ENCODE peak calls at places on chromosomes 5 and 9, in seven cellular contexts. I is neural progenitor cell; V is heart right ventricle; S is CD8-positive, alpha-beta memory T cell; D is endodermal cell; G is bronchial epithelial cell; T is astrocyte of the cerebellum. F is an unnamed sample.

GRCh38 chr9:31272456-31273295 is 1111.8 kb upstream of the ACO1 start:
- DNase-seq in I (no peak), T (no peak), G (peak; percentile 95), S (no peak), D (no peak), V (no peak), F (no peak)

GRCh38 chr5:83471405-83472212 is at the start of gene VCAN:
- DNase-seq in D (peak; percentile 90), V (peak; percentile 64), T (peak; percentile 72), S (no peak), I (peak; percentile 84), G (peak; percentile 75), F (peak; percentile 69)

GRCh38 chr9:94018628-94019027 is 63.5 kb upstream of the BARX1 start:
- DNase-seq in I (no peak), D (no peak), T (no peak), S (no peak), V (no peak), G (no peak), F (no peak)

GRCh38 chr9:128765499-128765898 is 6.2 kb downstream of the ZER1 start:
- DNase-seq in T (no peak), G (no peak), S (no peak), I (no peak), V (no peak), D (no peak), F (no peak)

GRCh38 chr5:151094054-151094858 is 13.4 kb upstream of the TNIP1 start:
- DNase-seq in V (no peak), G (peak; percentile 63), D (peak; percentile 55), I (no peak), T (no peak), S (no peak), F (peak; percentile 88)

GRCh38 chr5:68557162-68557936 is 341.8 kb downstream of the PIK3R1 start:
- DNase-seq in V (no peak), T (no peak), S (no peak), G (no peak), D (no peak), I (no peak), F (no peak)

GRCh38 chr5:1268666-1269065 is 26.2 kb downstream of the TERT start:
- DNase-seq in G (peak; percentile 3), D (no peak), T (no peak), S (peak; percentile 58), V (no peak), I (no peak), F (no peak)

GRCh38 chr5:151923865-151924264 is 786 bp downstream of the GLRA1 start:
- DNase-seq in I (peak; percentile 68), T (no peak), G (peak; percentile 14), V (no peak), D (peak; percentile 83), S (no peak), F (no peak)

GRCh38 chr5:167840736-167841135 is 450.7 kb upstream of the WWC1 start:
- DNase-seq in I (no peak), S (no peak), D (no peak), V (no peak), T (no peak), G (no peak), F (no peak)

GRCh38 chr5:96080557-96080956 is 118.9 kb upstream of the ELL2 start:
- DNase-seq in T (no peak), D (no peak), I (no peak), S (no peak), G (peak; percentile 90), V (no peak), F (no peak)

GRCh38 chr9:133713960-133714495 is 24.1 kb downstream of the SARDH start:
- DNase-seq in T (no peak), I (no peak), V (no peak), D (peak; percentile 40), G (no peak), S (no peak), F (no peak)

GRCh38 chr9:37329576-37329975 is 92.9 kb upstream of the GRHPR start:
- DNase-seq in S (no peak), G (peak; percentile 37), I (peak; percentile 27), T (no peak), D (no peak), V (no peak), F (no peak)

GRCh38 chr9:88969646-88970373 is 21.5 kb upstream of the S1PR3 start:
- DNase-seq in T (no peak), S (no peak), G (no peak), V (no peak), D (no peak), I (no peak), F (no peak)

GRCh38 chr9:35711501-35712428 is 20.2 kb downstream of the TLN1 start:
- DNase-seq in T (no peak), I (no peak), S (no peak), G (no peak), D (no peak), V (no peak), F (no peak)

GRCh38 chr9:16718952-16719351 is 151.5 kb downstream of the BNC2 start:
- DNase-seq in S (no peak), T (no peak), G (no peak), I (no peak), D (no peak), V (no peak), F (no peak)

GRCh38 chr5:13251623-13252367 is 692.7 kb downstream of the DNAH5 start:
- DNase-seq in T (no peak), D (peak; percentile 55), G (no peak), S (no peak), I (no peak), V (peak; percentile 6), F (no peak)

GRCh38 chr5:54959673-54960418 is 25.5 kb downstream of the ESM1 start:
- DNase-seq in S (no peak), V (no peak), T (no peak), D (peak; percentile 86), G (peak; percentile 12), I (peak; percentile 29), F (no peak)

GRCh38 chr5:99019812-99020697 is 91.2 kb upstream of the CHD1 start:
- DNase-seq in D (no peak), V (no peak), T (peak; percentile 95), G (peak; percentile 73), S (no peak), I (no peak), F (no peak)

GRCh38 chr5:173535166-173535975 is 81.1 kb downstream of the BOD1 start:
- DNase-seq in I (no peak), T (no peak), S (no peak), V (no peak), G (no peak), D (no peak), F (no peak)

GRCh38 chr9:135950135-135950682 is 11.0 kb downstream of the UBAC1 start:
- DNase-seq in T (no peak), S (no peak), G (no peak), V (no peak), D (no peak), I (no peak), F (no peak)

GRCh38 chr9:21634951-21635350 is 152.8 kb upstream of the IFNE start:
- DNase-seq in D (no peak), V (no peak), G (peak; percentile 85), T (no peak), I (no peak), S (no peak), F (no peak)

GRCh38 chr9:23693374-23693773 is 132.7 kb downstream of the ELAVL2 start:
- DNase-seq in G (no peak), S (no peak), V (no peak), I (no peak), T (no peak), D (no peak), F (no peak)

GRCh38 chr5:169550227-169550626 is 33.3 kb upstream of the SPDL1 start:
- DNase-seq in S (no peak), I (no peak), T (no peak), G (no peak), V (no peak), D (no peak), F (no peak)

GRCh38 chr9:69121155-69122085 is 52.7 kb upstream of the TJP2 start:
- DNase-seq in G (no peak), V (peak; percentile 61), I (peak; percentile 86), D (peak; percentile 90), S (peak; percentile 5), T (no peak), F (peak; percentile 85)

GRCh38 chr5:58886315-58887207 is 303.7 kb downstream of the RAB3C start:
- DNase-seq in G (peak; percentile 54), I (peak; percentile 76), T (peak; percentile 36), V (peak; percentile 56), S (peak; percentile 58), D (peak; percentile 90), F (peak; percentile 83)

GRCh38 chr5:141713616-141714309 is 31.7 kb upstream of the ARAP3 start:
- DNase-seq in G (peak; percentile 95), V (no peak), D (no peak), T (no peak), S (no peak), I (no peak), F (no peak)
- H3K4me3 ChIP-seq in G (no peak overlapping the region), V (no peak overlapping the region), D (no peak overlapping the region), T (no peak overlapping the region), S (no peak overlapping the region), I (no peak overlapping the region), F (no peak overlapping the region)

DNA sequence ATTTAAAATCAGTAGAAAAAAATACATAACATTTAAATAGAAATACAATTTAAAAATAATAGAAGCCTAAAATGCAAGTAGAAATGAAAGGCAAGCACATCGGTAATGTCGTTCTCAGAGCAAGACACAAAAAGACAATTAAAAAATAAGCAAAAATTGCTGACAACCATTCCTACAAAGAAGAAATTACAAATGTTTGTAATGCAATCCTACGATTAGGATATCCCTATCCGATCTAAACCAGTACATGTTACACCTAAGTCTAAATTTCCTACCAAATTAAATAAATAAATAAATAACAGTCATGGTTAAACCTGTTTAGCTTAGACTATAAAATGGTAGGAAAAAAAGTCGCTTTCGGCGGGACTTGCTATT is 90.0 kb downstream of the ANXA2R start:
- DNase-seq in D (no peak), S (no peak), V (no peak), T (no peak), I (no peak), G (no peak), F (no peak)
- H3K4me3 ChIP-seq in D (no peak overlapping the region), S (peak overlapping the region; percentile 97), V (peak overlapping the region; percentile 62), T (peak overlapping the region; percentile 46), I (no peak overlapping the region), G (no peak overlapping the region), F (peak overlapping the region; percentile 32)

DNA sequence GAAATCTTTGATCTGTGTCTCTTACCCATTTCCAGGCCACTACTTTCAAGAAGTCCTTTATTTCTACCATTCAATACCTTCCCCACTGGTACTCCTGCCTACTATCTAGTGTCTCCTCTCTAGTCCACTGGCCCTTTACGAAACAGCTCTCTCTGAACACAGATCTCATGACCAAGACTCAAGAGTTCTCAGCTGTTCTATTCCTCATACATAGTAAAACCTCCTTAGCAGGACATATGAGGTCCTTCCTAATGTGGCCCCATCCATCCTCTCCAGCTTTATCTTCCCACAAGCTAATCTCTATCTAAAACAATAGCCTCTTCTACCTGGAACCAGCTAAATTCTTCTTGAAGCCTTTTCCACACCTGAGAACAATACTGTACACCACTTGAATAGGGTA is 2.6 kb downstream of the TEX10 start:
- DNase-seq in V (no peak), D (no peak), S (no peak), T (no peak), I (no peak), G (no peak), F (no peak)
- H3K4me3 ChIP-seq in V (no peak overlapping the region), D (peak overlapping the region; percentile 72), S (no peak overlapping the region), T (no peak overlapping the region), I (peak overlapping the region; percentile 91), G (no peak overlapping the region), F (no peak overlapping the region)

DNA sequence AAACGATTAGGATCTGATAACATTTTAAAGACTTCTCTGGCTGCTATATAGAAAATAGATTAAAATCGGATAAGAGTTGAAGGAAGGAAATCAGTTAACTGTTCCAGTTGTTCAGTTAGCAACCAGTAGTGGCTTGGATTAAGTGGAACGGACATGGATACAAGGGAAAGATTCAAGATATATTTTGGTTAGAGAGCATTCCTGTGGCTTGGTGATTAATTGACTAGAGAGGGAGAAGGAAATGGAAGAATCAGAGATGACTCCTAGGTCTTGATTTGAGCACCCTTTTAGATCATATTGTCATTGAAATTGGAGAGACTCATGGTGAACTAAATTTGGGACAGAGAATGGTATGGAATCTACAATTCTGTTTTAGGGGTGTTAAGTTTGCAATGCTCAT is 96.0 kb downstream of the FBXO4 start:
- DNase-seq in T (no peak), S (no peak), D (no peak), G (peak; percentile 48), I (no peak), V (no peak), F (no peak)
- H3K4me3 ChIP-seq in T (no peak overlapping the region), S (no peak overlapping the region), D (no peak overlapping the region), G (no peak overlapping the region), I (no peak overlapping the region), V (no peak overlapping the region), F (no peak overlapping the region)